ENCODE peak calls at places on chromosome 16, in ten cellular contexts. N is IMR-90; A is stimulated activated CD4-positive, alpha-beta T cell treated with anti-CD3 and anti-CD28 coated beads, TNF-alpha, amount 100 ng/mL, for 48 hours; C is NCI-H460; P is NCI-H1105 treated with DMSO at 0.1 percent for 48 hours; R is hypothalamus; M is stomach; W is CD4-positive, alpha-beta T cell; Y is head of caudate nucleus; V is kidney. H is an unnamed sample.

GRCh38 chr16:63361032-63361624 is 1324.9 kb upstream of the CDH8 start:
- DNase-seq in N (peak; percentile 66), A (no peak), C (peak; percentile 70), P (peak; percentile 52), R (no peak), M (no peak), W (no peak), Y (no peak), V (no peak), H (peak; percentile 81)

GRCh38 chr16:8867483-8868271 is 1.1 kb downstream of the CARHSP1 start:
- DNase-seq in N (no peak), A (no peak), C (no peak), P (peak; percentile 11), R (no peak), M (peak; percentile 62), W (peak; percentile 16), Y (peak; percentile 53), V (no peak), H (peak; percentile 49)

GRCh38 chr16:11190585-11191565 is 65.1 kb downstream of the SOCS1 start:
- DNase-seq in N (peak; percentile 62), A (peak; percentile 33), C (no peak), P (no peak), R (no peak), M (no peak), W (no peak), Y (no peak), V (no peak), H (peak; percentile 83)

GRCh38 chr16:82016268-82016667 is 5.0 kb upstream of the SDR42E1 start:
- DNase-seq in N (peak; percentile 14), A (no peak), C (no peak), P (no peak), R (no peak), M (no peak), W (no peak), Y (no peak), V (no peak), H (peak; percentile 24)

GRCh38 chr16:52611817-52612673 is 65.1 kb upstream of the TOX3 start:
- DNase-seq in N (no peak), A (no peak), C (no peak), P (peak; percentile 80), R (no peak), M (peak; percentile 44), W (no peak), Y (no peak), V (no peak), H (no peak)

GRCh38 chr16:56606688-56607618 is 1.4 kb upstream of the MT2A start:
- DNase-seq in N (peak; percentile 100), A (no peak), C (peak; percentile 72), P (no peak), R (no peak), M (peak; percentile 62), W (no peak), Y (no peak), V (peak; percentile 95), H (no peak)

GRCh38 chr16:85928411-85928820 is 29.5 kb downstream of the IRF8 start:
- DNase-seq in N (peak; percentile 10), A (no peak), C (no peak), P (no peak), R (no peak), M (no peak), W (no peak), Y (no peak), V (peak; percentile 62), H (peak; percentile 54)

GRCh38 chr16:70490261-70490660 is 33.1 kb downstream of the COG4 start:
- DNase-seq in N (peak; percentile 15), A (no peak), C (no peak), P (no peak), R (no peak), M (no peak), W (no peak), Y (peak; percentile 50), V (peak; percentile 15), H (peak; percentile 85)

GRCh38 chr16:1450841-1451240 is 6.5 kb upstream of the CCDC154 start:
- DNase-seq in N (no peak), A (no peak), C (no peak), P (no peak), R (no peak), M (no peak), W (no peak), Y (no peak), V (no peak), H (no peak)

GRCh38 chr16:4081577-4082021 is 34.6 kb downstream of the ADCY9 start:
- DNase-seq in N (peak; percentile 49), A (no peak), C (no peak), P (no peak), R (no peak), M (no peak), W (no peak), Y (peak; percentile 41), V (no peak), H (no peak)

GRCh38 chr16:67247698-67248400 is 568 bp upstream of the FHOD1 start:
- DNase-seq in N (no peak), A (no peak), C (no peak), P (no peak), R (no peak), M (no peak), W (no peak), Y (no peak), V (no peak), H (no peak)

GRCh38 chr16:60064026-60064425 is 1329.9 kb upstream of the GOT2 start:
- DNase-seq in N (no peak), A (no peak), C (no peak), P (no peak), R (no peak), M (no peak), W (no peak), Y (no peak), V (no peak), H (no peak)

GRCh38 chr16:87053016-87053982 is 263.9 kb downstream of the C16orf95 start:
- DNase-seq in N (no peak), A (no peak), C (no peak), P (no peak), R (no peak), M (no peak), W (no peak), Y (no peak), V (no peak), H (no peak)

GRCh38 chr16:65069090-65069489 is 52.8 kb downstream of the CDH11 start:
- DNase-seq in N (peak; percentile 97), A (no peak), C (peak; percentile 71), P (no peak), R (no peak), M (no peak), W (no peak), Y (no peak), V (no peak), H (no peak)

GRCh38 chr16:85187002-85187401 is 74.7 kb upstream of the CIBAR2 start:
- DNase-seq in N (peak; percentile 89), A (no peak), C (no peak), P (no peak), R (no peak), M (no peak), W (no peak), Y (no peak), V (no peak), H (no peak)

GRCh38 chr16:10577305-10578202 is 2.8 kb downstream of the EMP2 start:
- DNase-seq in N (no peak), A (no peak), C (no peak), P (peak; percentile 29), R (no peak), M (no peak), W (no peak), Y (no peak), V (peak; percentile 71), H (peak; percentile 86)

GRCh38 chr16:84294196-84295142 is at the start of gene WFDC1:
- DNase-seq in N (peak; percentile 19), A (no peak), C (no peak), P (no peak), R (no peak), M (no peak), W (no peak), Y (peak; percentile 46), V (peak; percentile 85), H (no peak)

GRCh38 chr16:56601325-56601724 is 7.1 kb upstream of the MT2A start:
- DNase-seq in N (no peak), A (no peak), C (no peak), P (no peak), R (no peak), M (no peak), W (no peak), Y (no peak), V (no peak), H (no peak)

GRCh38 chr16:73025506-73026131 is 22.3 kb downstream of the ZFHX3 start:
- DNase-seq in N (no peak), A (no peak), C (no peak), P (no peak), R (no peak), M (no peak), W (no peak), Y (no peak), V (no peak), H (no peak)

GRCh38 chr16:86029131-86029741 is 130.3 kb downstream of the IRF8 start:
- DNase-seq in N (peak; percentile 68), A (no peak), C (no peak), P (no peak), R (no peak), M (peak; percentile 49), W (no peak), Y (peak; percentile 33), V (peak; percentile 89), H (peak; percentile 17)

GRCh38 chr16:56939801-56940200 is 7.9 kb downstream of the HERPUD1 start:
- DNase-seq in N (no peak), A (no peak), C (no peak), P (peak; percentile 72), R (no peak), M (no peak), W (no peak), Y (no peak), V (no peak), H (no peak)

GRCh38 chr16:83744521-83744981 is 63.2 kb upstream of the HSBP1 start:
- DNase-seq in N (peak; percentile 7), A (no peak), C (peak; percentile 60), P (no peak), R (no peak), M (no peak), W (no peak), Y (peak; percentile 33), V (peak; percentile 86), H (no peak)

GRCh38 chr16:71758293-71758760 is 33.8 kb upstream of the PHLPP2 start:
- DNase-seq in N (no peak), A (no peak), C (no peak), P (no peak), R (no peak), M (no peak), W (no peak), Y (no peak), V (no peak), H (no peak)

GRCh38 chr16:10200823-10201571 is 18.8 kb upstream of the GRIN2A start:
- DNase-seq in N (no peak), A (no peak), C (no peak), P (no peak), R (no peak), M (no peak), W (no peak), Y (no peak), V (no peak), H (no peak)

GRCh38 chr16:72092832-72093447 is 480 bp downstream of the TXNL4B start:
- DNase-seq in N (peak; percentile 68), A (no peak), C (peak; percentile 17), P (no peak), R (no peak), M (no peak), W (no peak), Y (no peak), V (no peak), H (no peak)

GRCh38 chr16:3014971-3015370 is 2.2 kb downstream of the CLDN9 start:
- DNase-seq in N (no peak), A (no peak), C (no peak), P (no peak), R (no peak), M (no peak), W (no peak), Y (no peak), V (no peak), H (no peak)

GRCh38 chr16:25988089-25988488 is 296.3 kb downstream of the HS3ST4 start:
- DNase-seq in N (no peak), A (no peak), C (no peak), P (peak; percentile 94), R (no peak), M (no peak), W (no peak), Y (no peak), V (no peak), H (no peak)

GRCh38 chr16:54390095-54390494 is 103.5 kb upstream of the IRX3 start:
- DNase-seq in N (no peak), A (no peak), C (no peak), P (no peak), R (no peak), M (no peak), W (no peak), Y (no peak), V (no peak), H (no peak)

H was measured in NCI-H524.